ENCODE peak calls at places on chromosomes 11 and 22, in five cellular contexts. K is SK-N-SH, B is K562, R is HepG2, H is GM12878. Q is an unnamed sample.

GRCh38 chr11:69647349-69647748 is 6.4 kb downstream of the CCND1 start:
- DNase-seq in K (no peak), B (no peak), R (no peak), H (no peak), Q (no peak)

GRCh38 chr11:9738700-9739099 is 74.8 kb downstream of the SWAP70 start:
- DNase-seq in K (no peak), B (no peak), R (no peak), H (no peak), Q (no peak)

GRCh38 chr11:131977231-131977630 is 606.8 kb downstream of the NTM start:
- DNase-seq in K (no peak), B (no peak), R (no peak), H (no peak), Q (no peak)

GRCh38 chr22:18154821-18155390 is 4.9 kb downstream of the USP18 start:
- DNase-seq in K (no peak), B (no peak), R (no peak), H (no peak), Q (no peak)

GRCh38 chr11:73570415-73571114 is 27.3 kb downstream of the FAM168A start:
- DNase-seq in K (no peak), B (no peak), R (no peak), H (no peak), Q (no peak)

GRCh38 chr22:17117400-17117799 is 3.8 kb downstream of the TMEM121B start:
- DNase-seq in K (no peak), B (no peak), R (no peak), H (no peak), Q (no peak)

GRCh38 chr11:11789735-11790369 is 51.9 kb upstream of the USP47 start:
- DNase-seq in K (peak; percentile 33), B (peak; percentile 39), R (no peak), H (no peak), Q (no peak)

GRCh38 chr11:73995247-73995646 is 12.6 kb upstream of the UCP2 start:
- DNase-seq in K (no peak), B (no peak), R (no peak), H (no peak), Q (no peak)

GRCh38 chr11:121274332-121274991 is 18.1 kb upstream of the SC5D start:
- DNase-seq in K (no peak), B (no peak), R (no peak), H (no peak), Q (no peak)

GRCh38 chr11:62545437-62546243 is 966 bp downstream of the AHNAK start:
- DNase-seq in K (peak; percentile 86), B (peak; percentile 89), R (peak; percentile 86), H (no peak), Q (no peak)

GRCh38 chr11:46675288-46675851 is 25.0 kb downstream of the ARHGAP1 start:
- DNase-seq in K (no peak), B (no peak), R (peak; percentile 55), H (no peak), Q (no peak)

GRCh38 chr22:46187862-46188261 is 37.5 kb downstream of the PPARA start:
- DNase-seq in K (no peak), B (no peak), R (no peak), H (no peak), Q (no peak)

GRCh38 chr11:33735166-33735425 is 1.1 kb downstream of the CD59 start:
- DNase-seq in K (no peak), B (no peak), R (no peak), H (no peak), Q (no peak)

GRCh38 chr11:62398011-62398994 is 20.5 kb upstream of the SCGB1A1 start:
- DNase-seq in K (peak; percentile 69), B (peak; percentile 78), R (peak; percentile 54), H (no peak), Q (no peak)

GRCh38 chr11:120931057-120931779 is 92.7 kb upstream of the TBCEL start:
- DNase-seq in K (no peak), B (no peak), R (peak; percentile 35), H (no peak), Q (no peak)

GRCh38 chr11:60251485-60252207 is 8.7 kb upstream of the MS4A4E start:
- DNase-seq in K (peak; percentile 2), B (peak; percentile 37), R (peak; percentile 23), H (peak; percentile 59), Q (no peak)

GRCh38 chr11:122977455-122978302 is 4.0 kb downstream of the BSX start:
- DNase-seq in K (peak; percentile 56), B (no peak), R (no peak), H (no peak), Q (no peak)

GRCh38 chr11:78666675-78667129 is 92.0 kb upstream of the NARS2 start:
- DNase-seq in K (no peak), B (peak; percentile 47), R (no peak), H (no peak), Q (no peak)

GRCh38 chr11:125621995-125622394 is 3.0 kb upstream of the CHEK1 start:
- DNase-seq in K (no peak), B (no peak), R (no peak), H (no peak), Q (no peak)

GRCh38 chr11:44305643-44306468 is 4.1 kb downstream of the ALX4 start:
- DNase-seq in K (peak; percentile 62), B (no peak), R (no peak), H (no peak), Q (no peak)

GRCh38 chr11:115706735-115707134 is 202.5 kb upstream of the CADM1 start:
- DNase-seq in K (no peak), B (no peak), R (no peak), H (no peak), Q (no peak)

GRCh38 chr11:35893796-35894475 is 49.9 kb upstream of the LDLRAD3 start:
- DNase-seq in K (no peak), B (no peak), R (no peak), H (no peak), Q (no peak)

GRCh38 chr11:71396548-71397123 is 51.6 kb downstream of the DHCR7 start:
- DNase-seq in K (no peak), B (no peak), R (no peak), H (no peak), Q (no peak)

GRCh38 chr22:19982991-19983578 is 33.5 kb downstream of the ARVCF start:
- DNase-seq in K (no peak), B (no peak), R (no peak), H (no peak), Q (no peak)

GRCh38 chr22:37467556-37467955 is 18.6 kb downstream of the MFNG start:
- DNase-seq in K (no peak), B (no peak), R (no peak), H (no peak), Q (no peak)

GRCh38 chr22:19637405-19638281 is 76.7 kb upstream of the SEPTIN5 start:
- DNase-seq in K (peak; percentile 20), B (no peak), R (no peak), H (no peak), Q (no peak)

GRCh38 chr11:15141381-15141780 is 26.7 kb downstream of the INSC start:
- DNase-seq in K (no peak), B (no peak), R (no peak), H (no peak), Q (no peak)

GRCh38 chr11:118142081-118142480 is 10.5 kb downstream of the SCN4B start:
- DNase-seq in K (no peak), B (no peak), R (no peak), H (no peak), Q (no peak)

GRCh38 chr11:44737222-44737621 is 10.5 kb downstream of the TSPAN18 start:
- DNase-seq in K (no peak), B (no peak), R (no peak), H (no peak), Q (no peak)

GRCh38 chr22:39327995-39328754 is 8.8 kb upstream of the RPL3 start:
- DNase-seq in K (no peak), B (peak; percentile 3), R (no peak), H (no peak), Q (no peak)

GRCh38 chr22:38309614-38310517 is 7.4 kb downstream of the CSNK1E start:
- DNase-seq in K (no peak), B (no peak), R (peak; percentile 94), H (no peak), Q (no peak)

GRCh38 chr11:19953342-19953741 is 206.9 kb downstream of the DBX1 start:
- DNase-seq in K (no peak), B (no peak), R (peak; percentile 30), H (no peak), Q (no peak)
- TF ChIP-seq TAF1 in K (no peak), B (no peak), R (no peak), H (no peak), Q (no peak)

DNA sequence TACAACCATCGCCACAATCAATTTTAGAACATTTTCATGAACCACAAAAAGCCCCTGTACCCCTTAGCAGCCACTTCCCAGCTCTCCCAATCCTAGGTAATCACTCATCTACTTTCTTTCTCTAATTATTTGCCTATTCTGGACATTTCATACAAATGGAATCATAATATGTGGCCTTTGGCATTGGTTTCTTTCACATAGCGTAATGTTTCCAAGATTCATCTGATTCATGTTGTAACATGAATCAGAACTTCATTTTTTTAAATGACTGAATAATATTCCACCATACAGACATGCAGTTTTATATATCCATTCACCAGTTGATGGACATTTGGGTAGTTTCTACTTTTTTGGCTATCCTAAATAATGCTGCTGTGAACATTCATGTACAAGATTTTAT is 56.2 kb upstream of the RCN1 start:
- DNase-seq in K (no peak), B (no peak), R (no peak), H (no peak), Q (no peak)
- TF ChIP-seq TAF1 in K (no peak), B (no peak), R (no peak), H (no peak), Q (no peak)

GRCh38 chr11:8701891-8702597 is 19.5 kb downstream of the RPL27A start:
- DNase-seq in K (no peak), B (no peak), R (no peak), H (no peak), Q (no peak)
- TF ChIP-seq TAF1 in K (no peak), B (no peak), R (no peak), H (no peak), Q (no peak)

GRCh38 chr11:134562176-134562575 is 150.1 kb upstream of the B3GAT1 start:
- DNase-seq in K (no peak), B (no peak), R (no peak), H (no peak), Q (no peak)

GRCh38 chr11:134559617-134559992 is 147.6 kb upstream of the B3GAT1 start:
- DNase-seq in K (peak; percentile 59), B (no peak), R (no peak), H (no peak), Q (no peak)

GRCh38 chr11:134561348-134561720 is 149.3 kb upstream of the B3GAT1 start:
- DNase-seq in K (peak; percentile 46), B (no peak), R (no peak), H (no peak), Q (no peak)

GRCh38 chr11:134560066-134560465 is 148.0 kb upstream of the B3GAT1 start:
- DNase-seq in K (peak; percentile 51), B (no peak), R (no peak), H (no peak), Q (no peak)

DNA sequence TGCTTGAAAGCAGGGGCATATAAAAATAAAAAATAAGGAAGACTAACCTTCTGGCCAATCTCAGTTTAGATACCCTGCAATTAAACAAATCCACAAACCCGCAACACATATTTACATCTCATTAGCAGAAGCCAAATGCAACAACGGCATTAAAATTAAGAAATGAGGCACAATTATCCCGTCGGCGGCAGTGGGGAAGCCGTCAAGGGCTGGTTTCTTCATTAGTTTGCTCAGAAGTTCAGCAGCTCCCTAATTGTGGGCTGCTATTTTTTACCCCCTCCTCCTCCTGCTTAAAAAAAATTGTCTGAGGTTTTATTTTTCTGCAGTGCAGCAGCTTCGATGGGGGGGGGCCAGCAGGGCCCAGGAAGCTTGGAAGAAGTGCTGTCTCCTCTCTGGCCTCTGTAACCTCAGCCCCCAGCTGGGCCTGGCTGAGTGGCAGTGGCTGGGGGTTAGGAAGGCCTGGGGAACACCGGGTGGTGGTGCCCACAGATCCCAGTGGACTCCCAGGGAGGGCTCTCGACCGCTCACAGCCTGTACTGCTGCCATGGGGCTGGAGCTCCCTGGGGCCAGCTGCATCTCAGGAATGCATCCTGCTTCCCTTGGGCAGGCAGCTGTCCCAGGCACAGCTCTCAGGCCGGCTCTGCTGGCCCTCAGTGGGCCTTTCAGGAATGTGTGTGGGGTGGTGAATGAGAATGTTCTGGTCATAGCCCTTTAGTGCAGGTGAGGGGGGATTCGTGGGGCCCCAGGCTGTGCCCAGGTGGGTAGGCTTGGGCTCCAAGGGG is 148.7 kb upstream of the B3GAT1 start:
- DNase-seq in K (peak; percentile 42), B (no peak), R (no peak), H (no peak), Q (no peak)
- TF ChIP-seq TAF1 in K (no peak), B (no peak), R (no peak), H (no peak), Q (no peak)